ENCODE peak calls at places on chromosomes 2 and 18, in eight cellular contexts. K, Q, G, R, Y, I, H and B are unnamed samples.

GRCh38 chr18:51580580-51580979 is 383.1 kb upstream of the MEX3C start:
- DNase-seq in K (no peak), Q (no peak), G (no peak), R (no peak), Y (no peak), I (no peak), H (no peak), B (no peak)

GRCh38 chr2:8355046-8355445 is 326.8 kb upstream of the ID2 start:
- DNase-seq in K (no peak), Q (no peak), G (no peak), R (no peak), Y (no peak), I (no peak), H (no peak), B (no peak)

GRCh38 chr2:19900536-19901200 is 1.1 kb downstream of the TTC32 start:
- DNase-seq in K (no peak), Q (no peak), G (no peak), R (no peak), Y (no peak), I (peak; percentile 31), H (no peak), B (no peak)

GRCh38 chr18:42271656-42272355 is 316.8 kb downstream of the PIK3C3 start:
- DNase-seq in K (no peak), Q (no peak), G (no peak), R (no peak), Y (no peak), I (no peak), H (no peak), B (no peak)

GRCh38 chr2:119260636-119261497 is 37.2 kb downstream of the STEAP3 start:
- DNase-seq in K (no peak), Q (no peak), G (peak; percentile 70), R (no peak), Y (no peak), I (no peak), H (no peak), B (no peak)

GRCh38 chr18:3323900-3324299 is 62.0 kb downstream of the MYL12B start:
- DNase-seq in K (no peak), Q (no peak), G (no peak), R (no peak), Y (no peak), I (no peak), H (no peak), B (no peak)

GRCh38 chr2:42167458-42167857 is 1.7 kb upstream of the EML4 start:
- DNase-seq in K (no peak), Q (no peak), G (no peak), R (no peak), Y (no peak), I (no peak), H (no peak), B (no peak)

GRCh38 chr2:237482485-237482884 is 4.6 kb upstream of the MLPH start:
- DNase-seq in K (peak; percentile 94), Q (peak; percentile 69), G (peak; percentile 22), R (peak; percentile 77), Y (peak; percentile 64), I (peak; percentile 90), H (peak; percentile 88), B (peak; percentile 93)

GRCh38 chr18:35127201-35127600 is 86.0 kb downstream of the MAPRE2 start:
- DNase-seq in K (no peak), Q (no peak), G (no peak), R (no peak), Y (no peak), I (no peak), H (no peak), B (no peak)

GRCh38 chr2:173963817-173964564 is 1.2 kb downstream of the SP3 start:
- DNase-seq in K (peak; percentile 94), Q (peak; percentile 96), G (peak; percentile 90), R (peak; percentile 93), Y (peak; percentile 99), I (peak; percentile 95), H (peak; percentile 89), B (peak; percentile 97)

GRCh38 chr2:199136681-199137080 is 321.1 kb downstream of the SATB2 start:
- DNase-seq in K (no peak), Q (peak; percentile 15), G (peak; percentile 54), R (no peak), Y (no peak), I (peak; percentile 27), H (no peak), B (no peak)

GRCh38 chr2:187986392-187987105 is 305.1 kb upstream of the GULP1 start:
- DNase-seq in K (no peak), Q (no peak), G (no peak), R (no peak), Y (no peak), I (no peak), H (no peak), B (no peak)

GRCh38 chr2:38037757-38038615 is 38.0 kb downstream of the CYP1B1 start:
- DNase-seq in K (no peak), Q (no peak), G (peak; percentile 26), R (peak; percentile 32), Y (no peak), I (no peak), H (peak; percentile 56), B (peak; percentile 41)

GRCh38 chr2:28507806-28508764 is 12.2 kb downstream of the PLB1 start:
- DNase-seq in K (no peak), Q (peak; percentile 34), G (no peak), R (no peak), Y (no peak), I (peak; percentile 47), H (no peak), B (no peak)

GRCh38 chr2:177445223-177445622 is 52.6 kb downstream of the AGPS start:
- DNase-seq in K (no peak), Q (no peak), G (no peak), R (no peak), Y (no peak), I (no peak), H (no peak), B (no peak)

GRCh38 chr2:118738524-118739308 is 108.7 kb downstream of the EN1 start:
- DNase-seq in K (no peak), Q (no peak), G (no peak), R (no peak), Y (no peak), I (no peak), H (peak; percentile 79), B (peak; percentile 52)

GRCh38 chr2:154608438-154608837 is 90.1 kb upstream of the KCNJ3 start:
- DNase-seq in K (no peak), Q (no peak), G (no peak), R (no peak), Y (no peak), I (no peak), H (no peak), B (no peak)

GRCh38 chr2:154599189-154599588 is 99.3 kb upstream of the KCNJ3 start:
- DNase-seq in K (no peak), Q (no peak), G (no peak), R (no peak), Y (no peak), I (no peak), H (no peak), B (no peak)

GRCh38 chr2:154600931-154601494 is 97.5 kb upstream of the KCNJ3 start:
- DNase-seq in K (no peak), Q (no peak), G (no peak), R (no peak), Y (no peak), I (no peak), H (no peak), B (no peak)

DNA sequence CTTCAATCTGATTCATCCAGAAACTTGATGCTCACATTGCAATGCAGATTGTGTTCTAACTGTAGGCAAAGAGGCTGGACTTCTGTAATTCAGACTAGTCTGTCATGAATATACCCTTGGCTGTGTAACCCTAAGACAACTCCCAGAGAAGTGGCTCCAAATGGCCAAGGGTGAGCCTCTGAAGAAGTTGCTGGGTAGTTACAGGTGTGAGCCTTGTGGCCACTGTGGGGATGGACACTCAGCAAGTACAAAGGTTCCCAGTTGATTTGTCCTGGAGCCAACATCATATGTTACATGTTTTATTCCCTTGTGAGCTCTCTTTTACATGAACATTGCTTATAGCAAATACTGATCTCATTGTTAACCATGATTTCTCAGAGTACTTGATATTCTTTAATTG is 94.8 kb upstream of the KCNJ3 start:
- DNase-seq in K (no peak), Q (no peak), G (no peak), R (no peak), Y (no peak), I (no peak), H (no peak), B (no peak)
- TF ChIP-seq CTCF in K (no peak), Q (no peak), G (no peak), R (no peak), Y (no peak), I (no peak), H (no peak), B (no peak)

GRCh38 chr2:176131617-176132396 is 2.3 kb downstream of the HOXD8 start:
- DNase-seq in K (no peak), Q (no peak), G (no peak), R (no peak), Y (no peak), I (no peak), H (no peak), B (no peak)

GRCh38 chr2:176134045-176134444 is 4.5 kb downstream of the HOXD8 start:
- DNase-seq in K (no peak), Q (no peak), G (no peak), R (no peak), Y (no peak), I (no peak), H (no peak), B (no peak)

GRCh38 chr2:176130917-176131616 is 1.6 kb downstream of the HOXD8 start:
- DNase-seq in K (no peak), Q (no peak), G (no peak), R (no peak), Y (no peak), I (no peak), H (no peak), B (no peak)

GRCh38 chr2:176133366-176133765 is 3.9 kb downstream of the HOXD8 start:
- DNase-seq in K (no peak), Q (no peak), G (no peak), R (no peak), Y (no peak), I (no peak), H (no peak), B (no peak)

GRCh38 chr2:176132397-176133086 is 3.0 kb downstream of the HOXD8 start:
- DNase-seq in K (no peak), Q (no peak), G (no peak), R (no peak), Y (no peak), I (no peak), H (no peak), B (no peak)
- H3K27me3 ChIP-seq in K (peaks cover 96% of the 10 kb centered on the region), Q (peaks cover 63% of the 10 kb centered on the region), G (peaks cover 100% of the 10 kb centered on the region), R (peaks cover 99% of the 10 kb centered on the region), Y (peaks cover 75% of the 10 kb centered on the region), I (peaks cover 29% of the 10 kb centered on the region), H (peaks cover 50% of the 10 kb centered on the region), B (peaks cover 100% of the 10 kb centered on the region)

GRCh38 chr2:24058887-24059286 is 9.3 kb downstream of the FKBP1B start:
- DNase-seq in K (no peak), Q (no peak), G (no peak), R (no peak), Y (no peak), I (no peak), H (no peak), B (no peak)
- H3K27ac ChIP-seq in K (no peak overlapping the region), Q (no peak overlapping the region), G (no peak overlapping the region), R (no peak overlapping the region), Y (no peak overlapping the region), I (no peak overlapping the region), H (no peak overlapping the region), B (no peak overlapping the region)

GRCh38 chr2:209145941-209146681 is 277.7 kb upstream of the MAP2 start:
- DNase-seq in K (no peak), Q (no peak), G (no peak), R (no peak), Y (no peak), I (no peak), H (no peak), B (no peak)

GRCh38 chr2:209146682-209147320 is 277.0 kb upstream of the MAP2 start:
- DNase-seq in K (no peak), Q (no peak), G (no peak), R (no peak), Y (no peak), I (no peak), H (no peak), B (no peak)

GRCh38 chr2:209147981-209148380 is 275.9 kb upstream of the MAP2 start:
- DNase-seq in K (no peak), Q (no peak), G (no peak), R (no peak), Y (no peak), I (no peak), H (no peak), B (no peak)
- TF ChIP-seq CTCF in K (no peak), Q (no peak), G (no peak), R (no peak), Y (no peak), I (no peak), H (no peak), B (no peak)